ENCODE peak calls at places on chromosomes 2 and 18, in five cellular contexts. G is ovary, F is GM23338, L is stomach, C is H1. H is an unnamed sample. For H3K4me1, the result is how much of the 10 kb centered on the place peaks cover.

GRCh38 chr2:197897944-197898678 is 93.7 kb downstream of the PLCL1 start:
- DNase-seq in G (no peak), F (no peak), L (no peak), C (no peak), H (no peak)

GRCh38 chr2:178882666-178883440 is 75.6 kb upstream of the TTN start:
- DNase-seq in G (peak), F (no peak), L (peak), C (no peak), H (no peak)

GRCh38 chr18:36212301-36212977 is 25.1 kb downstream of the MOCOS start:
- DNase-seq in G (peak), F (no peak), L (no peak), C (no peak), H (no peak)

GRCh38 chr2:25920326-25920725 is 42.0 kb upstream of the ASXL2 start:
- DNase-seq in G (no peak), F (no peak), L (no peak), C (no peak), H (no peak)

GRCh38 chr2:207230261-207231105 is 64.7 kb upstream of the KLF7 start:
- DNase-seq in G (no peak), F (peak), L (no peak), C (no peak), H (peak)

GRCh38 chr2:97068074-97068473 is 26.6 kb downstream of the FAHD2B start:
- DNase-seq in G (no peak), F (no peak), L (no peak), C (no peak), H (no peak)

GRCh38 chr2:146321175-146321574 is 1523.7 kb upstream of the ACVR2A start:
- DNase-seq in G (no peak), F (peak), L (no peak), C (no peak), H (no peak)

GRCh38 chr2:217801115-217801531 is 201.7 kb downstream of the TNS1 start:
- DNase-seq in G (peak), F (peak), L (no peak), C (no peak), H (no peak)

GRCh38 chr2:207775471-207775870 is 5.8 kb upstream of the FZD5 start:
- DNase-seq in G (no peak), F (no peak), L (no peak), C (no peak), H (no peak)

GRCh38 chr2:58042486-58042970 is 4.1 kb upstream of the VRK2 start:
- DNase-seq in G (no peak), F (no peak), L (no peak), C (no peak), H (no peak)

GRCh38 chr18:8732442-8733360 is 27.3 kb downstream of the MTCL1 start:
- DNase-seq in G (no peak), F (peak), L (no peak), C (no peak), H (no peak)

GRCh38 chr18:51361130-51361860 is 163.8 kb upstream of the MEX3C start:
- DNase-seq in G (no peak), F (no peak), L (no peak), C (no peak), H (no peak)

GRCh38 chr18:39840406-39840805 is 2114.6 kb upstream of the PIK3C3 start:
- DNase-seq in G (no peak), F (no peak), L (no peak), C (no peak), H (no peak)

GRCh38 chr2:61763605-61764034 is 90.2 kb downstream of the FAM161A start:
- DNase-seq in G (peak), F (no peak), L (peak), C (peak), H (no peak)

GRCh38 chr18:48781041-48781989 is 169.4 kb downstream of the SMAD7 start:
- DNase-seq in G (peak), F (peak), L (peak), C (no peak), H (no peak)

DNA sequence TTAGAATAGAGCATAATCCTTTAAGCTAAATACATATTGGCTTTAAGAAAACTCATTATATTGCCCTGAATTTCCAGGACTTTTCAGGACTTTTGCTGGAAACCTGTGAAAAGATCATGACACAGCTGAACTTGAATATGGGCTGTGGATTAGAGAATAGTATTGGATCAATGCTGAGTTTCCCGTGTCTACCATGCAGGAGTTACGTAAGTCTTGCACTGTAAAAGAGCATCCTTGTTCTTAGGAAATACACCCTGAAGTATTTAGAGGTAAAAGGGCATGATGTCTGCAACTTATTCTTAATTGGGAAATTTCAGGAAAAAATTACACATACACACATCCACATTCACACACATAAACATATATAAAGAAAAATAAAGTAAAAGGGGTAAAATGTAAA is 82.1 kb downstream of the ZFP36L2 start:
- DNase-seq in G (no peak), F (no peak), L (no peak), C (no peak), H (no peak)
- H3K4me1 ChIP-seq in G (under half), F (under half), L (under half), C (under half), H (under half)

GRCh38 chr2:176101216-176101845 is 1.7 kb downstream of the HOXD12 start:
- DNase-seq in G (no peak), F (no peak), L (no peak), C (no peak), H (no peak)

GRCh38 chr2:176099737-176100546 is at the start of gene HOXD12:
- DNase-seq in G (no peak), F (no peak), L (peak), C (no peak), H (peak)

GRCh38 chr2:176102309-176102866 is 2.8 kb downstream of the HOXD12 start:
- DNase-seq in G (no peak), F (no peak), L (no peak), C (no peak), H (no peak)

GRCh38 chr2:176100547-176101140 is 1.0 kb downstream of the HOXD12 start:
- DNase-seq in G (no peak), F (peak), L (no peak), C (no peak), H (peak)

GRCh38 chr2:176101862-176102261 is 2.3 kb downstream of the HOXD12 start:
- DNase-seq in G (no peak), F (peak), L (no peak), C (no peak), H (peak)
- H3K4me1 ChIP-seq in G (under half), F (half or more), L (half or more), C (under half), H (under half)

GRCh38 chr2:202035089-202035940 is 1.7 kb downstream of the FZD7 start:
- DNase-seq in G (peak), F (peak), L (peak), C (no peak), H (peak)
- H3K4me1 ChIP-seq in G (under half), F (under half), L (half or more), C (under half), H (under half)

DNA sequence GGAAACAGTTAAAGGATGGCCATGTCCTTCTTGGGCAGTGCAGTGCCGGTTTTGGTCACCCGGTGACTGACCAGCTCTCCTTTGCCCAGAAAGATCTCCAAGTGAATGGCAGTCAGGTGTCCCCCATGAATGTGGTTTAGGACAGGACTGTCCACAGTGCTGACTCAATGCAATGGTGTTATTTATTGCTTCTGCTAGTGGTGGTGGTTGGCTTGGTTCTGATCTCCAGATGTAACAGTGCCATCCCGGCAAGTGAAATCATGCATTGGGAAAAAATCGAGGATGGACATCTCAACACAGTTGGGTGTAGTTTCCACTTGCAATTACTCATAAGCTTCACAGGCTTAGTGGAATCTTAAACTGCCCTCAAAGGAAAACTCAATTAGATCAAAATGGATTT is 81.9 kb downstream of the TGOLN2 start:
- DNase-seq in G (no peak), F (no peak), L (no peak), C (no peak), H (no peak)
- H3K4me1 ChIP-seq in G (under half), F (half or more), L (under half), C (under half), H (half or more)

GRCh38 chr2:226793615-226794014 is 6.0 kb downstream of the IRS1 start:
- DNase-seq in G (no peak), F (no peak), L (no peak), C (no peak), H (no peak)
- H3K4me1 ChIP-seq in G (under half), F (half or more), L (half or more), C (under half), H (under half)

DNA sequence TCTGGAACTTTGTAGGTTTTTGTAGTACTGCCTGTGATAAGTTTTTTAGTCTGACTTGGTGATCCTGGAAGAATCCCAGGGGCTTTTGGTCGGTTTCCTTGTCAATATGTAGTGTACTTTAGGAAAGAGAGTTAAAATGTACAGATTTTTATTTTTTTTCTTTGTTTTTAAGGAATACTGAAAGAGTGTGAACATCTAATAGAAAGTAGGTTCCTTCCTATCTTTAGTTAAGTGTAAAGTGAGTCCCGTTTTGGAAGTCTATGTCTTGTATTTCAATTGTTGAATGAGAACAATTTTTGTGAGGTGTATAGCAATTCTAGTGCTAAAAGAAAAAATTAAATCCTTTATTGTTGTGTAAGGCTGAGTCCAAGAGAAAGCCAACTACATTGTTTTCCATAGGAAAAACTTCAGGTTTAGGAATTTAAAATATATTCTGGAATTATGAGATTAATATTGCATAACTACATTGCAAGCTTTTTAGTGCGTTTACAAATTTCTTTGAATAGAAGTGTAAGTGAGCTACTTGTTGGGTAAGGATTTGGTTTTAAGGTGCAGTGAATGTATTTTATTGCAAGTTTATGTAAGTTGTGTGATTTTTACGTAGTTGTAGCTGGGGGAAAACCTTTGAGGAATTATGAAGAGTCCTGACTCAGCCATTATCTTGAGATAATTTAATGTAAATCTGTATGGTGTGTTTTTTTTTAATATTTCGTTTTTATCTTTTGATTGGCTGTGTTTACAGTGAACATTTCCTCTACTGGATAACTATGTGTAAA is 1.7 kb downstream of the VAPA start:
- DNase-seq in G (no peak), F (no peak), L (no peak), C (no peak), H (no peak)
- H3K4me1 ChIP-seq in G (under half), F (half or more), L (half or more), C (under half), H (under half)